ENCODE peak calls at places on chromosomes 2 and 18, in six cellular contexts. L, N, Y, X, T and G are unnamed samples.
A peak's percentile ranks its signal among the peaks of the same experiment; 100 is the strongest.

GRCh38 chr2:48423376-48423775 is 106.6 kb upstream of the STON1 start:
- DNase-seq in L (no peak), N (peak; percentile 96), Y (no peak), X (no peak), T (no peak), G (no peak)

GRCh38 chr2:239577306-239577705 is 176.5 kb upstream of the HDAC4 start:
- DNase-seq in L (no peak), N (no peak), Y (no peak), X (no peak), T (no peak), G (no peak)

GRCh38 chr18:10025756-10026290 is 112.0 kb downstream of the VAPA start:
- DNase-seq in L (no peak), N (no peak), Y (no peak), X (no peak), T (no peak), G (no peak)

GRCh38 chr18:73668051-73668450 is 479.6 kb downstream of the FBXO15 start:
- DNase-seq in L (no peak), N (no peak), Y (no peak), X (no peak), T (no peak), G (no peak)

GRCh38 chr2:157837851-157838441 is 38.2 kb downstream of the ACVR1 start:
- DNase-seq in L (no peak), N (peak; percentile 63), Y (peak; percentile 44), X (no peak), T (peak; percentile 5), G (no peak)

GRCh38 chr2:169961911-169962310 is 134.7 kb downstream of the UBR3 start:
- DNase-seq in L (no peak), N (peak; percentile 95), Y (no peak), X (no peak), T (no peak), G (no peak)

GRCh38 chr2:148362144-148362796 is 282.3 kb upstream of the EPC2 start:
- DNase-seq in L (peak; percentile 28), N (no peak), Y (no peak), X (no peak), T (no peak), G (no peak)

GRCh38 chr2:47005687-47006086 is 90.1 kb upstream of the MCFD2 start:
- DNase-seq in L (no peak), N (no peak), Y (no peak), X (no peak), T (no peak), G (no peak)

GRCh38 chr18:56221195-56222065 is 417.0 kb downstream of the TXNL1 start:
- DNase-seq in L (no peak), N (peak; percentile 39), Y (peak; percentile 80), X (no peak), T (no peak), G (no peak)

GRCh38 chr2:62672601-62673000 is 32.9 kb upstream of the EHBP1 start:
- DNase-seq in L (peak; percentile 88), N (peak; percentile 53), Y (no peak), X (no peak), T (no peak), G (no peak)

GRCh38 chr2:198296665-198297308 is 492.4 kb downstream of the PLCL1 start:
- DNase-seq in L (peak; percentile 88), N (peak; percentile 62), Y (peak; percentile 47), X (peak; percentile 21), T (peak; percentile 69), G (no peak)

GRCh38 chr2:234401376-234401775 is 95.5 kb downstream of the ARL4C start:
- DNase-seq in L (no peak), N (no peak), Y (no peak), X (no peak), T (no peak), G (no peak)

GRCh38 chr2:3662239-3662638 is 4.2 kb downstream of the ALLC start:
- DNase-seq in L (peak; percentile 38), N (no peak), Y (no peak), X (no peak), T (no peak), G (no peak)

GRCh38 chr2:29238497-29238896 is 123.3 kb downstream of the CLIP4 start:
- DNase-seq in L (peak; percentile 76), N (peak; percentile 63), Y (peak; percentile 51), X (no peak), T (peak; percentile 6), G (no peak)

GRCh38 chr2:69026638-69027037 is 13.7 kb downstream of the ANTXR1 start:
- DNase-seq in L (no peak), N (no peak), Y (no peak), X (no peak), T (no peak), G (no peak)

GRCh38 chr2:204673877-204674276 is 128.6 kb downstream of the PARD3B start:
- DNase-seq in L (no peak), N (peak; percentile 48), Y (no peak), X (no peak), T (no peak), G (no peak)

GRCh38 chr2:57516740-57517340 is 529.8 kb upstream of the VRK2 start:
- DNase-seq in L (peak; percentile 73), N (peak; percentile 64), Y (no peak), X (no peak), T (no peak), G (no peak)

GRCh38 chr2:204749319-204749718 is 204.0 kb downstream of the PARD3B start:
- DNase-seq in L (no peak), N (peak; percentile 89), Y (no peak), X (no peak), T (no peak), G (no peak)

GRCh38 chr2:176154853-176155252 is 2.3 kb upstream of the HOXD3 start:
- DNase-seq in L (no peak), N (no peak), Y (no peak), X (no peak), T (no peak), G (no peak)

GRCh38 chr2:30306522-30306921 is 75.2 kb downstream of the LBH start:
- DNase-seq in L (no peak), N (peak; percentile 56), Y (no peak), X (no peak), T (no peak), G (no peak)

GRCh38 chr2:217289909-217290283 is 430.0 kb upstream of the TNP1 start:
- DNase-seq in L (peak; percentile 16), N (peak; percentile 49), Y (no peak), X (no peak), T (no peak), G (no peak)

GRCh38 chr2:217489145-217489960 is 513.4 kb downstream of the TNS1 start:
- DNase-seq in L (peak; percentile 18), N (peak; percentile 70), Y (no peak), X (no peak), T (no peak), G (no peak)

GRCh38 chr2:188291142-188291616 is 495 bp upstream of the GULP1 start:
- DNase-seq in L (no peak), N (peak; percentile 19), Y (peak; percentile 30), X (no peak), T (peak; percentile 18), G (no peak)

GRCh38 chr2:139142252-139142651 is 362.1 kb upstream of the NXPH2 start:
- DNase-seq in L (peak; percentile 68), N (peak; percentile 15), Y (no peak), X (no peak), T (peak; percentile 6), G (no peak)

GRCh38 chr2:130198343-130198742 is at the start of gene TUBA3E:
- DNase-seq in L (peak; percentile 26), N (no peak), Y (no peak), X (no peak), T (no peak), G (no peak)

GRCh38 chr2:201807452-201807980 is 1.2 kb downstream of the CDK15 start:
- DNase-seq in L (peak; percentile 9), N (peak; percentile 85), Y (no peak), X (no peak), T (peak; percentile 9), G (no peak)

GRCh38 chr2:38535745-38536506 is 66.8 kb downstream of the HNRNPLL start:
- DNase-seq in L (peak; percentile 92), N (peak; percentile 87), Y (peak; percentile 83), X (peak; percentile 62), T (peak; percentile 92), G (peak; percentile 75)

GRCh38 chr2:238908960-238909951 is 61.4 kb downstream of the TWIST2 start:
- DNase-seq in L (peak; percentile 40), N (peak; percentile 78), Y (no peak), X (no peak), T (no peak), G (no peak)

GRCh38 chr2:102080451-102081054 is 62.0 kb upstream of the IL1R1 start:
- DNase-seq in L (no peak), N (peak; percentile 72), Y (no peak), X (no peak), T (no peak), G (peak; percentile 31)

GRCh38 chr2:156088598-156088997 is 243.9 kb downstream of the NR4A2 start:
- DNase-seq in L (no peak), N (no peak), Y (no peak), X (no peak), T (no peak), G (no peak)

GRCh38 chr18:8948471-8949149 is 153.9 kb upstream of the NDUFV2 start:
- DNase-seq in L (no peak), N (peak; percentile 96), Y (no peak), X (no peak), T (no peak), G (no peak)

GRCh38 chr2:219697811-219698683 is 70.6 kb downstream of the SLC4A3 start:
- DNase-seq in L (no peak), N (no peak), Y (no peak), X (no peak), T (no peak), G (no peak)
- H3K4me3 ChIP-seq in L (peak overlapping the region; percentile 4), N (no peak overlapping the region), Y (no peak overlapping the region), X (no peak overlapping the region), T (no peak overlapping the region), G (no peak overlapping the region)

GRCh38 chr2:74515271-74516069 is 1.2 kb downstream of the TLX2 start:
- DNase-seq in L (peak; percentile 69), N (peak; percentile 18), Y (no peak), X (no peak), T (no peak), G (peak; percentile 37)
- H3K4me3 ChIP-seq in L (peak overlapping the region; percentile 57), N (no peak overlapping the region), Y (no peak overlapping the region), X (no peak overlapping the region), T (no peak overlapping the region), G (no peak overlapping the region)

GRCh38 chr2:19350678-19351401 is 7.6 kb downstream of the OSR1 start:
- DNase-seq in L (no peak), N (no peak), Y (no peak), X (no peak), T (no peak), G (no peak)

GRCh38 chr2:19347619-19348562 is 10.5 kb downstream of the OSR1 start:
- DNase-seq in L (peak; percentile 93), N (peak; percentile 97), Y (peak; percentile 96), X (peak; percentile 97), T (peak; percentile 99), G (peak; percentile 98)

GRCh38 chr2:19349911-19350677 is 8.3 kb downstream of the OSR1 start:
- DNase-seq in L (peak; percentile 85), N (peak; percentile 39), Y (peak; percentile 60), X (peak; percentile 42), T (peak; percentile 78), G (peak; percentile 51)

GRCh38 chr2:19346983-19347618 is 11.3 kb downstream of the OSR1 start:
- DNase-seq in L (no peak), N (no peak), Y (no peak), X (no peak), T (no peak), G (no peak)

GRCh38 chr2:19348692-19349091 is 9.7 kb downstream of the OSR1 start:
- DNase-seq in L (no peak), N (no peak), Y (no peak), X (no peak), T (no peak), G (no peak)
- H3K4me3 ChIP-seq in L (peak overlapping the region; percentile 95), N (peak overlapping the region; percentile 87), Y (no peak overlapping the region), X (peak overlapping the region; percentile 86), T (no peak overlapping the region), G (no peak overlapping the region)

GRCh38 chr18:50194623-50195532 is at the start of gene MYO5B:
- DNase-seq in L (peak; percentile 89), N (peak; percentile 5), Y (peak; percentile 90), X (peak; percentile 11), T (peak; percentile 88), G (peak; percentile 73)
- H3K4me3 ChIP-seq in L (peak within 1 kb of the TSS; percentile 79), N (peak within 1 kb of the TSS; percentile 18), Y (peak within 1 kb of the TSS; percentile 46), X (no peak within 1 kb of the TSS), T (peak within 1 kb of the TSS; percentile 75), G (peak within 1 kb of the TSS; percentile 43)